ENCODE peak calls at places on chromosomes 2 and 18, in six cellular contexts. M is A549, Y is HepG2, U is endothelial cell of umbilical vein, A is K562, B is GM12878. S is an unnamed sample.

GRCh38 chr2:218996937-218997336 is 3.7 kb upstream of the CRYBA2 start:
- DNase-seq in M (no peak), Y (no peak), U (no peak), A (no peak), B (no peak), S (no peak)

GRCh38 chr2:161871113-161871512 is 202.9 kb downstream of the DPP4 start:
- DNase-seq in M (no peak), Y (no peak), U (no peak), A (no peak), B (no peak), S (no peak)

GRCh38 chr2:240429872-240430491 is 5.5 kb upstream of the GPC1 start:
- DNase-seq in M (no peak), Y (peak; percentile 45), U (no peak), A (no peak), B (no peak), S (no peak)

GRCh38 chr2:38672445-38673364 is 6.8 kb downstream of the GALM start:
- DNase-seq in M (no peak), Y (no peak), U (no peak), A (no peak), B (no peak), S (no peak)

GRCh38 chr18:58776084-58776483 is 88.6 kb upstream of the ZNF532 start:
- DNase-seq in M (no peak), Y (no peak), U (no peak), A (no peak), B (no peak), S (no peak)

GRCh38 chr18:66513996-66514395 is 89.9 kb downstream of the CDH19 start:
- DNase-seq in M (no peak), Y (no peak), U (no peak), A (no peak), B (no peak), S (no peak)

GRCh38 chr2:236816197-236817170 is 246.9 kb downstream of the ACKR3 start:
- DNase-seq in M (no peak), Y (no peak), U (no peak), A (no peak), B (no peak), S (no peak)

GRCh38 chr2:55113976-55114564 is 63.8 kb upstream of the RTN4 start:
- DNase-seq in M (no peak), Y (peak; percentile 38), U (no peak), A (no peak), B (no peak), S (peak; percentile 64)

GRCh38 chr2:120066708-120067547 is 54.1 kb downstream of the EPB41L5 start:
- DNase-seq in M (peak; percentile 88), Y (peak; percentile 98), U (peak; percentile 21), A (no peak), B (no peak), S (no peak)

GRCh38 chr2:142989276-142990204 is 112.1 kb downstream of the KYNU start:
- DNase-seq in M (peak; percentile 68), Y (peak; percentile 44), U (peak; percentile 46), A (peak; percentile 7), B (no peak), S (peak; percentile 67)

GRCh38 chr2:69200107-69200520 is 186.9 kb downstream of the GFPT1 start:
- DNase-seq in M (no peak), Y (peak; percentile 81), U (no peak), A (no peak), B (no peak), S (peak; percentile 15)

GRCh38 chr18:1965016-1965415 is 606.3 kb downstream of the METTL4 start:
- DNase-seq in M (no peak), Y (no peak), U (no peak), A (no peak), B (no peak), S (no peak)

GRCh38 chr2:230684222-230685164 is 28.1 kb upstream of the CAB39 start:
- DNase-seq in M (peak; percentile 69), Y (peak; percentile 68), U (peak; percentile 41), A (no peak), B (no peak), S (no peak)

GRCh38 chr2:144517825-144518699 is 1.9 kb downstream of the ZEB2 start:
- DNase-seq in M (no peak), Y (no peak), U (no peak), A (no peak), B (no peak), S (peak; percentile 67)

GRCh38 chr2:85277416-85278158 is 50.2 kb downstream of the TGOLN2 start:
- DNase-seq in M (no peak), Y (no peak), U (peak; percentile 49), A (no peak), B (no peak), S (no peak)

GRCh38 chr2:43541165-43541564 is 54.7 kb downstream of the THADA start:
- DNase-seq in M (no peak), Y (no peak), U (no peak), A (no peak), B (no peak), S (no peak)

GRCh38 chr2:45220227-45220626 is 211.0 kb upstream of the SIX2 start:
- DNase-seq in M (no peak), Y (no peak), U (no peak), A (no peak), B (no peak), S (peak; percentile 66)

DNA sequence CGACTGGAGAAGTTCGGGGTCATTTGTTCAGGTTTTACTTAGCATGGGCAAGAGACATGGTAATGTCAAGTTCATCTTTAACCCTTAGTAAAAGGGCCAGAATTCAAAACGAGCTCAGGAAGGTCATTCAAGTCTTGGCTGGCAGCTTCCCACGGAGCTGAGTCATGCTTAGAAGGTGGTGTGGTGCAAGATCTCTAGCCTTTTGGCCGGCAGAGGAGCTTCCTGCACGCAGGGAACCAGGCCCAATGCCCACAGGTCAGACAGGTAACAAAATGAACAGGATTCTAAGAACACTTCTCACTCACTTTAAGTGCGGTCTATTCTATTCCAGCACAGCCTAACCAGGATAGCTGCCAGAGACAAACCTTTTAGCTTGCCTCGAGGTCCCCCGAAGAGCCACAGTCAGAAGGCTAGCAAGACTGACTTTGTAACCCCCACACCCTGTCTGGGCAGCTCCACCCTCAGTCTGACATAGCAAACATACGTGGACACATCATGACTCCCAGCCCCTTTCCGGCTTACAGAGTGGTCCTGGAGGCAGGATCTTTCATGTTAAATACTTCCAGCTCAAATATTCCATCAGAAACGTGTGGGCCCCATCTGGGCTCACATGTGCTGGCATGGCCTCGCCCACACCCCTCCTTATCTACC is 292.7 kb downstream of the BCL11A start:
- DNase-seq in M (peak; percentile 51), Y (no peak), U (no peak), A (no peak), B (no peak), S (peak; percentile 77)
- TF ChIP-seq MAX in M (no peak), Y (no peak), U (no peak), A (no peak), B (no peak), S (no peak)

DNA sequence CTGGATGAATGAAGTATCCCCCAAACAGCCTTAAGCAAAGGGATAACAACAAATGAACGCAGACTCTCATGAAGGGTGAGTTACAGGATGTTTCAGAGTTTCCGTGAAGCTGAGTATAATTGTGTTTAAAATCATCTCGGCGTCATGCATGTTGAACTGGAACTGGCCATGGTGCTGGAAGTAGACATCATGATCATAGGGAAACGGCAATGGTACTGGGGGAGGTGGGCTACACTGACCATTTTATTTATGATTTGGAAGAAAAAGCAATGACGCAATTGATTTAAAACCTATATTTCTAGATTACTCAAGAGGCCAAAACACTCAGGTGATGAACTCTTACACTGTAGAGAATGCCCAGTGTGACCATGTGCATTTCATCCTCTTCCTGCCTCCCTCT is 387.9 kb upstream of the MYT1L start:
- DNase-seq in M (no peak), Y (no peak), U (no peak), A (no peak), B (no peak), S (peak; percentile 31)
- TF ChIP-seq MYC in M (no peak), Y (no peak), U (no peak), A (no peak), B (no peak), S (no peak)

GRCh38 chr2:98084869-98085238 is 2.1 kb upstream of the VWA3B start:
- DNase-seq in M (no peak), Y (peak; percentile 67), U (no peak), A (no peak), B (no peak), S (no peak)

GRCh38 chr2:98087447-98088065 is 589 bp downstream of the VWA3B start:
- DNase-seq in M (no peak), Y (no peak), U (no peak), A (no peak), B (no peak), S (no peak)

GRCh38 chr2:98085649-98086048 is 1.3 kb upstream of the VWA3B start:
- DNase-seq in M (peak; percentile 24), Y (no peak), U (no peak), A (no peak), B (no peak), S (no peak)

GRCh38 chr2:98088261-98088660 is 1.3 kb downstream of the VWA3B start:
- DNase-seq in M (no peak), Y (no peak), U (no peak), A (no peak), B (no peak), S (peak; percentile 85)

DNA sequence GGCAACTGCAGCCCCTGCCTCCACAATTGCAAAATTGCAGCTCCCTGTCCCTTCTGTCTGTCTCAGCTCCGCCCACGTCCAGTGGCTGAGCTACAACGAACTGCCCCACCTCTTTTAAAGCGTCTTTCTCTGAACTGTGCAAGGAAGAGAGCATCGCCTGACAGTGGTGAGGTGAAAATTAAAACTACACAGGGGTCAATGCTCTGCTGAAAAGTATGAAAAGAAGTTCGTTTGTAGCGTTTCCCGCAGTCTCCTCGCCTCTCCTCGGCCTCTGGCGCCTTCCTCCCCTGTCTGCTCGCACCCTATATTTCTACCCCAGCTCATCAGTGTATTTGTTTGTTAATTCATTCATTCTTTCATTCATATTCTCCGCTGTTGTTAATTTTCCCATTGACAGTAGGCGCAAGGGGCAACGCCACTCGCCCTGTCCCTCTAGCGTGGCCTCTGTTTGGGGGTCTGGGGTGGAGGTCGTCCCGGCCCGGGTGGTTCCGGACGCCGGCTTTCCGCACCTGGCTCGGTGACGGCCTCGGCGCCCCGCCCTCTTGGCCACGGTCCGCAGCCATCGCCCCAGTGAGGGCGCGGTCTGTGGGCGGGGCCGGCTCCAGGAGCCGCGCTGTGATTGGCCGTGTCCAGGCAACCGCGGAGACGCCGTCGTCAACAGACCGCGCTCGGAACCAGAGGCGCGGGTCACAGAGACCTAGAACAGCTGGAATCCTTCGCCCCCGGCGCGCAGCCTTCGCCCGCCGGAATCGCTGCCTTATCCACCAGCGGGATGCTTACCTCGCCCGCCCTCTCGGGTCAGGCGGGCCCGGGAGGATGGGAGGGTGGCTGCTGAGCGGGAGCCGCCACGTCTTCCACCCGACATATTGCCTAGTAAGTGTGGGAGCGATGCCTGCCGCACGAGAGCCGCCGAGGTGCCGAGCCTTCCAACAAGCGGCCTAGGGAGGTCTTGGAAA is at the start of gene VWA3B:
- DNase-seq in M (peak; percentile 60), Y (no peak), U (no peak), A (peak; percentile 70), B (no peak), S (peak; percentile 28)
- TF ChIP-seq MAX in M (peak; percentile 27), Y (no peak), U (no peak), A (no peak), B (no peak), S (no peak)

GRCh38 chr2:163600801-163601200 is 135.0 kb downstream of the FIGN start:
- DNase-seq in M (no peak), Y (no peak), U (no peak), A (no peak), B (no peak), S (no peak)

GRCh38 chr2:163606878-163607277 is 128.9 kb downstream of the FIGN start:
- DNase-seq in M (no peak), Y (no peak), U (no peak), A (no peak), B (no peak), S (no peak)

GRCh38 chr2:163602196-163602595 is 133.6 kb downstream of the FIGN start:
- DNase-seq in M (no peak), Y (no peak), U (no peak), A (no peak), B (no peak), S (no peak)

GRCh38 chr2:163604941-163605555 is 130.8 kb downstream of the FIGN start:
- DNase-seq in M (no peak), Y (no peak), U (no peak), A (no peak), B (no peak), S (no peak)

GRCh38 chr2:163601377-163601776 is 134.4 kb downstream of the FIGN start:
- DNase-seq in M (no peak), Y (no peak), U (no peak), A (no peak), B (no peak), S (no peak)
- TF ChIP-seq MYC in M (no peak), Y (no peak), U (no peak), A (no peak), B (no peak), S (no peak)